ENCODE peak calls at places on chromosomes 1 and 21, in nine cellular contexts. O is prostate gland, Y is suprapubic skin, K is heart left ventricle, Z is IMR-90, N is esophagus muscularis mucosa, V is gastrocnemius medialis, B is sigmoid colon, U is A549. F is an unnamed sample.

GRCh38 chr1:243513726-243514491 is 258.1 kb downstream of the SDCCAG8 start:
- DNase-seq in O (no peak), Y (no peak), K (no peak), Z (peak; percentile 18), N (no peak), V (no peak), B (no peak), U (no peak), F (no peak)

GRCh38 chr1:209884665-209885117 is 53.3 kb upstream of the SYT14 start:
- DNase-seq in O (no peak), Y (no peak), K (no peak), Z (peak; percentile 99), N (no peak), V (peak; percentile 13), B (peak; percentile 71), U (peak; percentile 80), F (no peak)

GRCh38 chr1:246567258-246568235 is 1.3 kb downstream of the CNST start:
- DNase-seq in O (no peak), Y (no peak), K (no peak), Z (peak; percentile 87), N (no peak), V (no peak), B (no peak), U (peak; percentile 23), F (no peak)

GRCh38 chr1:87202922-87203655 is 125.6 kb upstream of the LMO4 start:
- DNase-seq in O (no peak), Y (no peak), K (no peak), Z (no peak), N (peak; percentile 78), V (no peak), B (no peak), U (no peak), F (no peak)

GRCh38 chr1:62175568-62176179 is 19.0 kb upstream of the L1TD1 start:
- DNase-seq in O (peak; percentile 40), Y (peak; percentile 18), K (peak; percentile 30), Z (peak; percentile 45), N (no peak), V (peak; percentile 4), B (no peak), U (peak; percentile 41), F (peak; percentile 60)

GRCh38 chr1:183892351-183892793 is 87.5 kb downstream of the RGL1 start:
- DNase-seq in O (peak; percentile 83), Y (no peak), K (no peak), Z (peak; percentile 17), N (peak; percentile 74), V (peak; percentile 43), B (no peak), U (peak; percentile 60), F (no peak)

GRCh38 chr21:26140185-26140584 is 30.4 kb downstream of the APP start:
- DNase-seq in O (no peak), Y (no peak), K (peak; percentile 37), Z (peak; percentile 99), N (no peak), V (no peak), B (peak; percentile 75), U (peak; percentile 93), F (peak; percentile 30)

GRCh38 chr1:50976890-50977574 is 7.0 kb downstream of the CDKN2C start:
- DNase-seq in O (no peak), Y (no peak), K (peak; percentile 44), Z (peak; percentile 39), N (peak; percentile 92), V (no peak), B (no peak), U (peak; percentile 77), F (no peak)

GRCh38 chr1:156910309-156910782 is 10.1 kb upstream of the LRRC71 start:
- DNase-seq in O (peak; percentile 20), Y (no peak), K (no peak), Z (no peak), N (no peak), V (no peak), B (no peak), U (peak; percentile 43), F (peak; percentile 64)

GRCh38 chr1:232669981-232670763 is 40.2 kb upstream of the SIPA1L2 start:
- DNase-seq in O (no peak), Y (no peak), K (no peak), Z (peak; percentile 61), N (no peak), V (no peak), B (no peak), U (no peak), F (no peak)

GRCh38 chr1:163055005-163055404 is 14.2 kb upstream of the RGS4 start:
- DNase-seq in O (no peak), Y (no peak), K (no peak), Z (no peak), N (no peak), V (no peak), B (no peak), U (no peak), F (no peak)

GRCh38 chr1:180911640-180912161 is 996 bp upstream of the KIAA1614 start:
- DNase-seq in O (no peak), Y (peak; percentile 70), K (no peak), Z (peak; percentile 19), N (no peak), V (no peak), B (peak; percentile 69), U (no peak), F (no peak)

GRCh38 chr1:223641523-223642039 is 23.9 kb downstream of the CAPN8 start:
- DNase-seq in O (no peak), Y (no peak), K (no peak), Z (no peak), N (no peak), V (no peak), B (no peak), U (no peak), F (no peak)

GRCh38 chr1:162013289-162013688 is 10.4 kb downstream of the OLFML2B start:
- DNase-seq in O (no peak), Y (no peak), K (no peak), Z (no peak), N (no peak), V (no peak), B (no peak), U (no peak), F (no peak)

GRCh38 chr1:162014202-162014601 is 9.5 kb downstream of the OLFML2B start:
- DNase-seq in O (no peak), Y (no peak), K (no peak), Z (no peak), N (no peak), V (no peak), B (no peak), U (no peak), F (no peak)

GRCh38 chr1:162018418-162018817 is 5.3 kb downstream of the OLFML2B start:
- DNase-seq in O (no peak), Y (no peak), K (no peak), Z (no peak), N (no peak), V (no peak), B (no peak), U (no peak), F (no peak)

GRCh38 chr1:162016616-162017015 is 7.1 kb downstream of the OLFML2B start:
- DNase-seq in O (no peak), Y (no peak), K (no peak), Z (no peak), N (no peak), V (no peak), B (no peak), U (no peak), F (no peak)

DNA sequence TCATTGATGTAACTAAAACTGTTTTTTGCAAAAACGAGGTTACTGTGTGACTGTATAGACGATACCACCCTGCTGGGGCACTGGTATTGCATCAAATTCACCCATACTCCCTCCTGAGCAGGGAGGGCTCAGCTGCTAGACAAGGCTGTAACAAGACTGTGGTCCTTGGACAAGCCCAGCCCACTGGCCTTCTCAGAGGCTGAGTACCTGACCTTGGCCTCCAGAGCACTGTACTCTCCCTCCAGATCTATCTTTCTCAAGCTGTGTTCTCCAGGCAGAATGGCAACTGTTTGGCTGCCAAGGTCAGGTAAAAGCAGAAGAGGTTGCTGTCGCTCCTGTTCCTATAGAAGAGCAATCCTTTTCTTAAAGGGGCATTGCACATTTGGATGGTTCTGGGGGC is 8.5 kb downstream of the OLFML2B start:
- DNase-seq in O (no peak), Y (no peak), K (no peak), Z (no peak), N (no peak), V (no peak), B (no peak), U (no peak), F (no peak)
- TF ChIP-seq POLR2A in O (no peak), Y (no peak), K (no peak), Z (no peak), N (no peak), V (no peak), B (no peak), U (no peak), F (no peak)

DNA sequence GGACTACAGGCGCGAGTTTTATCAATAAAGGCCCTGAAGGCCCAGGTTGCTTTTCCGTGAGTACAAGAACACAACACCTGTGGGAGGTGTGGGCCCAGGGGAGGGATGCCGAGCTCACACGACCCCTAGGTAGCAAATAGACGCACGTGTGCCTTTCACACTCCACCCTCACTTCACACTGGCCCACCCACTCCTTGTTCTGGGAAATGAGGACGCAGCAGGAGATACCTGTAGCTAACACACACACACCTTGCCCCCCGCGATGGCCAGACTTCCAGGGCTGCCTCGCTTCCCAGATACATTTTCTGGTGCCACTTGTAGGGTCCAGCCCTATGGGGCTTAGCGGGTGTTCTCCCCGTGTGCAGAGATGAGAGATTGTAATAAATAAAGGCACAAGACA is 4.3 kb upstream of the CCDC27 start:
- DNase-seq in O (no peak), Y (no peak), K (no peak), Z (no peak), N (no peak), V (no peak), B (no peak), U (no peak), F (no peak)
- H3K4me3 ChIP-seq in O (no peak overlapping the region), Y (peak overlapping the region; percentile 68), K (no peak overlapping the region), Z (no peak overlapping the region), N (peak overlapping the region; percentile 86), V (no peak overlapping the region), B (no peak overlapping the region), U (peak overlapping the region; percentile 59), F (no peak overlapping the region)

GRCh38 chr1:167675440-167675839 is 45.4 kb downstream of the RCSD1 start:
- DNase-seq in O (no peak), Y (no peak), K (no peak), Z (no peak), N (no peak), V (no peak), B (no peak), U (no peak), F (no peak)
- H3K4me1 ChIP-seq in O (no peaks in the 10 kb centered on the region), Y (no peaks in the 10 kb centered on the region), K (peaks cover 9% of the 10 kb centered on the region), Z (no peaks in the 10 kb centered on the region), N (peaks cover 10% of the 10 kb centered on the region), V (peaks cover 64% of the 10 kb centered on the region), B (peaks cover under 1% of the 10 kb centered on the region), U (no peaks in the 10 kb centered on the region), F (no peaks in the 10 kb centered on the region)

DNA sequence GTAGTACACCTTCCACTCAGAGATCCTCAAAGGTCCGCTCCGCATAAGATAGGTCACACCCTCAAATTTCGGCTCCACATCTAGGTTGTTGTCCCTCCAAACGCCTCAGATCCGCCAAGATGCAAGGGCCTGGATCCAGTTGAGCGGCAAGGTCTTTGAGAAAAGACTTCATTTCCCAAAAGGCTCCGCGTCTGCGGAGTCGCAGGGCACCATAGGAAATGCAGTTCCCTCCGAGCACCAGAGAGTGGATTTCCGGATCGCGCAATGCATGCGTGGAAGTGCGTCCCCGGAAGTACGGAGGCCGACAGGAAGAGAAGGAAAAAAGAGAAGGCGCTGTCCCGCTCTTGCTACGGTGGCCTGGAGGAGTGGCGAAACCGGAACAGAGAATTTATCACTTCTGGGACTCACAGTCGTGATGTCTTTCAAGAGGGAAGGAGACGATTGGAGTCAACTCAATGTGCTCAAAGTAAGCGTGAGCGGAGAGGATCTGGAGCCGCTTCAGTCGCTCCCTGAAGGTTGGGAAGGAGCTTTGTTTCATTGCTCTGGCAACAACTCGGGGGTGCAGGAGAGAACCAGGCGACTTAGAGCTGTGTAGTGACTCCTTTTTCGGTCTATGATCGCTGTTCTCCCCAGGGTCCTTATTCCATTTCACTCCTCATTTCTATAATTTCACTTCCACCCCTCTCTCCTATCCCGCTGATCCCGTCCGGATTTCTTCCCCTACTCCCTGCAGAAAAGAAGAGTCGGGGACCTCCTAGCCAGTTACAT is at the start of the genes LYSMD1 and SCNM1:
- DNase-seq in O (peak; percentile 98), Y (peak; percentile 97), K (peak; percentile 98), Z (peak; percentile 99), N (peak; percentile 99), V (peak; percentile 97), B (peak; percentile 99), U (peak; percentile 99), F (peak; percentile 99)
- TF ChIP-seq POLR2A in O (peak; percentile 33), Y (no peak), K (no peak), Z (peak; percentile 87), N (no peak), V (peak; percentile 43), B (peak; percentile 27), U (peak; percentile 44), F (peak; percentile 57)